ENCODE peak calls at places on chromosome 7, in seven cellular contexts. P, G, B, J, C, W and E are unnamed samples.

GRCh38 chr7:2279873-2280272 is 34.4 kb downstream of the SNX8 start:
- DNase-seq in J (no peak), W (no peak), G (no peak), C (no peak), P (no peak), B (no peak), E (no peak)

GRCh38 chr7:6205921-6206660 is 66.3 kb downstream of the CYTH3 start:
- DNase-seq in G (no peak), C (no peak), P (no peak), B (no peak), W (peak; percentile 21), J (no peak), E (no peak)

GRCh38 chr7:90563286-90563685 is 32.8 kb upstream of the CDK14 start:
- DNase-seq in G (no peak), C (no peak), J (no peak), B (no peak), P (no peak), W (no peak), E (no peak)

GRCh38 chr7:137970263-137970975 is 31.5 kb downstream of the CREB3L2 start:
- DNase-seq in P (no peak), G (no peak), B (peak; percentile 84), C (no peak), W (peak; percentile 84), J (no peak), E (no peak)

GRCh38 chr7:4861673-4862072 is at the start of gene PAPOLB:
- DNase-seq in C (no peak), B (no peak), G (no peak), W (no peak), P (peak; percentile 15), J (no peak), E (no peak)

GRCh38 chr7:117097860-117098259 is 144.6 kb downstream of the ST7 start:
- DNase-seq in C (no peak), G (no peak), J (no peak), W (no peak), B (no peak), P (no peak), E (no peak)

GRCh38 chr7:16989883-16990413 is 108.2 kb upstream of the AGR3 start:
- DNase-seq in W (no peak), J (peak; percentile 89), P (no peak), B (peak; percentile 61), C (peak; percentile 82), G (peak; percentile 61), E (no peak)

GRCh38 chr7:16430133-16430532 is 8.8 kb upstream of the CRPPA start:
- DNase-seq in G (no peak), C (no peak), J (no peak), P (no peak), B (no peak), W (no peak), E (no peak)

GRCh38 chr7:118626739-118627138 is 402.2 kb downstream of the ANKRD7 start:
- DNase-seq in G (no peak), P (no peak), W (no peak), B (no peak), J (no peak), C (no peak), E (no peak)

GRCh38 chr7:2230882-2231281 is 1.9 kb downstream of the MAD1L1 start:
- DNase-seq in C (no peak), W (no peak), J (no peak), B (no peak), P (no peak), G (no peak), E (no peak)

GRCh38 chr7:29345590-29345989 is 151.0 kb downstream of the CHN2 start:
- DNase-seq in C (peak; percentile 33), W (no peak), P (peak; percentile 10), B (peak; percentile 39), G (no peak), J (no peak), E (no peak)

GRCh38 chr7:22452142-22452763 is 47.7 kb downstream of the STEAP1B start:
- DNase-seq in G (no peak), J (no peak), C (no peak), B (peak; percentile 31), P (peak; percentile 30), W (no peak), E (no peak)

GRCh38 chr7:40899651-40900507 is 765.1 kb downstream of the SUGCT start:
- DNase-seq in J (peak; percentile 41), P (no peak), C (no peak), B (no peak), G (no peak), W (peak; percentile 71), E (no peak)

GRCh38 chr7:33904680-33905388 is 505 bp upstream of the BMPER start:
- DNase-seq in P (no peak), B (peak; percentile 24), W (no peak), G (no peak), J (no peak), C (no peak), E (no peak)

GRCh38 chr7:101681170-101682007 is 52.3 kb upstream of the MYL10 start:
- DNase-seq in P (no peak), C (peak; percentile 75), G (peak; percentile 24), W (peak; percentile 68), B (peak; percentile 69), J (no peak), E (no peak)

GRCh38 chr7:113775401-113775800 is 143.4 kb downstream of the PPP1R3A start:
- DNase-seq in W (no peak), C (no peak), G (no peak), J (no peak), B (no peak), P (no peak), E (no peak)

GRCh38 chr7:150735596-150736358 is 1.4 kb upstream of the GIMAP5 start:
- DNase-seq in P (no peak), C (no peak), W (no peak), G (no peak), J (no peak), B (no peak), E (no peak)

GRCh38 chr7:143046334-143046935 is 5.7 kb upstream of the OR6V1 start:
- DNase-seq in G (no peak), C (no peak), W (no peak), J (no peak), P (no peak), B (no peak), E (no peak)

GRCh38 chr7:5699951-5700384 is 81.5 kb downstream of the RNF216 start:
- DNase-seq in P (peak; percentile 53), B (peak; percentile 44), W (no peak), G (no peak), C (no peak), J (no peak), E (no peak)

GRCh38 chr7:140607441-140607989 is 33.1 kb downstream of the DENND2A start:
- DNase-seq in P (no peak), G (no peak), J (no peak), B (peak; percentile 10), C (peak; percentile 28), W (no peak), E (no peak)